ENCODE peak calls at places on chromosome 3, in ten cellular contexts. R, V, C, O, K, G, Y, J, Z and L are unnamed samples.

GRCh38 chr3:179658584-179658983 is 5.7 kb downstream of the USP13 start:
- ATAC-seq in V (no peak), J (no peak), G (no peak), C (peak; percentile 17), Y (no peak), R (no peak), Z (no peak), O (no peak), K (peak; percentile 30), L (no peak)

GRCh38 chr3:168990621-168991020 is 672.9 kb downstream of the MECOM start:
- ATAC-seq in V (no peak), C (no peak), K (no peak), R (no peak), J (no peak), Y (no peak), O (no peak), Z (no peak), G (no peak), L (no peak)

GRCh38 chr3:151305081-151305777 is 11.4 kb downstream of the GPR87 start:
- ATAC-seq in V (peak; percentile 87), G (peak; percentile 96), K (no peak), Y (peak; percentile 86), Z (peak; percentile 78), C (peak; percentile 59), O (peak; percentile 47), R (peak; percentile 64), J (peak; percentile 68), L (peak; percentile 76)

GRCh38 chr3:132134611-132135010 is 99.8 kb upstream of the CPNE4 start:
- ATAC-seq in J (no peak), Y (no peak), K (no peak), V (no peak), G (peak; percentile 68), Z (no peak), C (no peak), R (no peak), O (no peak), L (no peak)

GRCh38 chr3:42855547-42856380 is 19.9 kb downstream of the CYP8B1 start:
- ATAC-seq in K (peak; percentile 83), O (no peak), Z (no peak), R (no peak), C (no peak), G (no peak), V (peak; percentile 30), Y (no peak), J (no peak), L (no peak)

GRCh38 chr3:12963184-12963868 is 109.9 kb downstream of the IQSEC1 start:
- ATAC-seq in G (no peak), Y (peak; percentile 6), Z (no peak), V (no peak), O (no peak), R (no peak), K (no peak), J (peak; percentile 41), C (no peak), L (peak; percentile 44)

GRCh38 chr3:119595639-119596329 is 1.9 kb upstream of the PLA1A start:
- ATAC-seq in R (no peak), Z (no peak), K (peak; percentile 55), C (peak; percentile 63), G (no peak), J (no peak), Y (no peak), O (peak; percentile 94), V (peak; percentile 8), L (no peak)

GRCh38 chr3:146414010-146414409 is 55.4 kb downstream of the PLSCR2 start:
- ATAC-seq in J (no peak), G (no peak), O (no peak), C (no peak), R (no peak), Y (no peak), Z (no peak), K (no peak), V (no peak), L (no peak)

GRCh38 chr3:179956416-179956830 is 80.3 kb downstream of the PEX5L start:
- ATAC-seq in G (no peak), Z (no peak), C (no peak), K (no peak), R (no peak), Y (no peak), J (peak; percentile 45), V (no peak), O (no peak), L (peak; percentile 43)

GRCh38 chr3:183629546-183630301 is 5.7 kb upstream of the KLHL24 start:
- ATAC-seq in Y (no peak), C (peak; percentile 64), O (no peak), K (peak; percentile 94), V (no peak), Z (peak; percentile 45), J (no peak), R (no peak), G (no peak), L (no peak)

GRCh38 chr3:35335703-35336102 is 303.6 kb upstream of the ARPP21 start:
- ATAC-seq in J (no peak), G (no peak), Z (no peak), V (no peak), O (no peak), Y (no peak), R (no peak), C (no peak), K (no peak), L (no peak)

GRCh38 chr3:81295906-81296305 is 465.5 kb downstream of the GBE1 start:
- ATAC-seq in O (no peak), Y (no peak), K (no peak), J (no peak), V (no peak), G (peak; percentile 85), R (no peak), C (no peak), Z (no peak), L (no peak)

GRCh38 chr3:25604107-25604805 is 60.5 kb downstream of the TOP2B start:
- ATAC-seq in Z (peak; percentile 68), R (peak; percentile 71), V (peak; percentile 81), K (peak; percentile 99), O (peak; percentile 66), J (peak; percentile 89), Y (peak; percentile 93), C (peak; percentile 59), G (peak; percentile 91), L (peak; percentile 96)

GRCh38 chr3:57164217-57164605 is 942 bp downstream of the IL17RD start:
- ATAC-seq in O (peak; percentile 28), Y (peak; percentile 28), J (peak; percentile 40), K (no peak), C (peak; percentile 53), V (peak; percentile 28), R (peak; percentile 25), G (peak; percentile 48), Z (peak; percentile 36), L (peak; percentile 41)

GRCh38 chr3:44915702-44916438 is 41.5 kb downstream of the TGM4 start:
- ATAC-seq in K (peak; percentile 59), J (no peak), Y (no peak), G (peak; percentile 28), R (no peak), C (no peak), Z (peak; percentile 20), V (no peak), O (no peak), L (no peak)

GRCh38 chr3:133437391-133438093 is 37.7 kb downstream of the BFSP2 start:
- ATAC-seq in R (peak; percentile 67), Z (peak; percentile 48), C (no peak), G (peak; percentile 97), O (no peak), V (peak; percentile 73), J (no peak), K (no peak), Y (no peak), L (no peak)

GRCh38 chr3:10506696-10507095 is 1.3 kb upstream of the ATP2B2 start:
- ATAC-seq in K (no peak), G (no peak), R (no peak), C (no peak), V (no peak), Z (no peak), J (no peak), Y (no peak), O (no peak), L (no peak)

GRCh38 chr3:9503283-9503682 is 50.3 kb downstream of the LHFPL4 start:
- ATAC-seq in Z (peak; percentile 28), Y (peak; percentile 67), C (no peak), J (peak; percentile 54), G (peak; percentile 69), V (peak; percentile 74), R (no peak), O (peak; percentile 33), K (peak; percentile 77), L (peak; percentile 55)

GRCh38 chr3:12993022-12993622 is 80.1 kb downstream of the IQSEC1 start:
- ATAC-seq in Z (peak; percentile 10), V (peak; percentile 3), C (peak; percentile 32), G (peak; percentile 3), O (no peak), K (no peak), R (no peak), J (no peak), Y (no peak), L (no peak)

GRCh38 chr3:116444099-116444700 is 1.1 kb downstream of the LSAMP start:
- ATAC-seq in C (peak; percentile 20), J (no peak), R (peak; percentile 11), O (no peak), Z (no peak), Y (no peak), K (no peak), G (peak; percentile 24), V (no peak), L (no peak)

GRCh38 chr3:126646662-126647061 is 8.3 kb downstream of the TXNRD3 start:
- ATAC-seq in O (no peak), G (peak; percentile 94), V (no peak), R (no peak), K (no peak), C (no peak), Y (no peak), J (no peak), Z (no peak), L (no peak)

GRCh38 chr3:122520861-122521260 is 6.1 kb upstream of the KPNA1 start:
- ATAC-seq in V (no peak), Y (no peak), G (no peak), C (no peak), Z (no peak), J (no peak), R (no peak), K (no peak), O (no peak), L (no peak)

GRCh38 chr3:61830111-61830400 is 268.7 kb downstream of the PTPRG start:
- ATAC-seq in O (no peak), Z (peak; percentile 40), G (peak; percentile 45), K (no peak), R (peak; percentile 34), V (no peak), C (peak; percentile 21), J (no peak), Y (no peak), L (no peak)

GRCh38 chr3:9590282-9590791 is 36.7 kb upstream of the LHFPL4 start:
- ATAC-seq in Z (no peak), V (no peak), Y (no peak), O (no peak), J (no peak), K (peak; percentile 53), R (no peak), G (no peak), C (no peak), L (no peak)

GRCh38 chr3:175258763-175259162 is 399.6 kb downstream of the NAALADL2 start:
- ATAC-seq in C (no peak), Z (no peak), Y (no peak), V (peak; percentile 43), K (no peak), J (no peak), R (no peak), O (no peak), G (no peak), L (no peak)

GRCh38 chr3:182760576-182761164 is 32.6 kb upstream of the ATP11B start:
- ATAC-seq in K (peak; percentile 79), R (no peak), V (peak; percentile 98), O (no peak), J (no peak), G (no peak), Z (peak; percentile 14), Y (no peak), C (no peak), L (no peak)

GRCh38 chr3:192816274-192816853 is 89.0 kb upstream of the FGF12 start:
- ATAC-seq in O (peak; percentile 45), R (no peak), K (peak; percentile 63), V (peak; percentile 75), G (peak; percentile 13), Y (no peak), J (no peak), Z (no peak), C (no peak), L (no peak)

GRCh38 chr3:181212271-181212670 is 222.7 kb upstream of the DNAJC19 start:
- ATAC-seq in Z (no peak), R (no peak), Y (no peak), K (no peak), C (no peak), G (no peak), V (no peak), O (no peak), J (no peak), L (no peak)